ENCODE peak calls at places on chromosomes 1 and 21, in six cellular contexts. F is SK-N-SH, R is fibroblast of lung, B is GM23248, Z is K562, H is IMR-90. M is an unnamed sample.

GRCh38 chr1:242462867-242463266 is 61.6 kb downstream of the PLD5 start:
- DNase-seq in F (no peak), R (no peak), B (no peak), Z (no peak), H (no peak), M (no peak)

GRCh38 chr1:185337221-185337620 is 20.2 kb upstream of the IVNS1ABP start:
- DNase-seq in F (no peak), R (no peak), B (peak), Z (no peak), H (peak), M (no peak)

GRCh38 chr1:203117611-203118575 is 9.6 kb upstream of the ADORA1 start:
- DNase-seq in F (peak), R (peak), B (peak), Z (peak), H (peak), M (peak)

GRCh38 chr1:150507912-150508864 is at the start of gene ECM1:
- DNase-seq in F (no peak), R (peak), B (peak), Z (peak), H (peak), M (peak)

GRCh38 chr1:236673284-236673919 is 12.9 kb upstream of the ACTN2 start:
- DNase-seq in F (no peak), R (no peak), B (peak), Z (no peak), H (peak), M (no peak)

GRCh38 chr21:26513212-26513611 is 59.9 kb downstream of the CYYR1 start:
- DNase-seq in F (no peak), R (peak), B (peak), Z (no peak), H (no peak), M (peak)

GRCh38 chr1:163165119-163165518 is 37.6 kb downstream of the RGS5 start:
- DNase-seq in F (no peak), R (no peak), B (no peak), Z (no peak), H (no peak), M (no peak)

GRCh38 chr21:45957986-45958610 is 23.5 kb upstream of the COL6A1 start:
- DNase-seq in F (no peak), R (peak), B (peak), Z (no peak), H (peak), M (no peak)

GRCh38 chr21:18350216-18350615 is 53.4 kb downstream of the TMPRSS15 start:
- DNase-seq in F (no peak), R (peak), B (no peak), Z (no peak), H (no peak), M (no peak)

GRCh38 chr1:186078245-186078644 is 296.8 kb downstream of the TPR start:
- DNase-seq in F (no peak), R (no peak), B (peak), Z (no peak), H (no peak), M (peak)

GRCh38 chr1:94801919-94802546 is 18.1 kb upstream of the SLC44A3 start:
- DNase-seq in F (peak), R (peak), B (peak), Z (peak), H (peak), M (peak)

GRCh38 chr1:201634261-201634660 is 95.3 kb downstream of the NAV1 start:
- DNase-seq in F (no peak), R (peak), B (peak), Z (no peak), H (peak), M (no peak)

GRCh38 chr1:107536266-107536665 is 395.4 kb downstream of the NTNG1 start:
- DNase-seq in F (no peak), R (peak), B (peak), Z (no peak), H (no peak), M (peak)

GRCh38 chr1:51684776-51685175 is 67.9 kb downstream of the OSBPL9 start:
- DNase-seq in F (no peak), R (no peak), B (no peak), Z (no peak), H (no peak), M (no peak)

GRCh38 chr21:34129971-34130597 is 56.7 kb downstream of the MRPS6 start:
- DNase-seq in F (peak), R (peak), B (peak), Z (peak), H (peak), M (no peak)

GRCh38 chr1:35129080-35129479 is 49.9 kb downstream of the ZMYM1 start:
- DNase-seq in F (no peak), R (no peak), B (no peak), Z (no peak), H (no peak), M (no peak)

GRCh38 chr1:119884700-119885099 is 11.6 kb downstream of the ADAM30 start:
- DNase-seq in F (no peak), R (no peak), B (peak), Z (no peak), H (peak), M (no peak)

GRCh38 chr1:149849947-149850360 is 49.4 kb upstream of the BOLA1 start:
- DNase-seq in F (no peak), R (peak), B (peak), Z (peak), H (no peak), M (peak)

GRCh38 chr21:36076878-36077658 is 7.2 kb downstream of the CBR1 start:
- DNase-seq in F (no peak), R (no peak), B (no peak), Z (peak), H (no peak), M (no peak)

GRCh38 chr1:193418745-193419058 is 232.3 kb upstream of the B3GALT2 start:
- DNase-seq in F (no peak), R (no peak), B (no peak), Z (no peak), H (no peak), M (no peak)

GRCh38 chr1:215555531-215555930 is 11.6 kb upstream of the KCTD3 start:
- DNase-seq in F (no peak), R (no peak), B (no peak), Z (no peak), H (no peak), M (no peak)

GRCh38 chr21:42164818-42165217 is 54.1 kb upstream of the ABCG1 start:
- DNase-seq in F (no peak), R (no peak), B (no peak), Z (no peak), H (no peak), M (no peak)

GRCh38 chr1:16888806-16889178 is 7.0 kb upstream of the RNU1-2 start:
- DNase-seq in F (no peak), R (no peak), B (peak), Z (no peak), H (no peak), M (no peak)

GRCh38 chr1:195717651-195718050 is 890.6 kb downstream of the KCNT2 start:
- DNase-seq in F (peak), R (peak), B (peak), Z (no peak), H (peak), M (peak)

GRCh38 chr1:54798769-54799641 is 2.1 kb downstream of the TTC22 start:
- DNase-seq in F (no peak), R (no peak), B (peak), Z (no peak), H (peak), M (no peak)

GRCh38 chr1:235358899-235359298 is 8.3 kb upstream of the TBCE start:
- DNase-seq in F (no peak), R (no peak), B (no peak), Z (no peak), H (no peak), M (no peak)

GRCh38 chr1:51622455-51622913 is 5.6 kb downstream of the OSBPL9 start:
- DNase-seq in F (no peak), R (peak), B (peak), Z (peak), H (peak), M (peak)

GRCh38 chr1:162386292-162387225 is 5.0 kb downstream of the C1orf226 start:
- DNase-seq in F (no peak), R (no peak), B (no peak), Z (peak), H (no peak), M (no peak)

GRCh38 chr1:59570524-59570923 is 244.2 kb upstream of the HOOK1 start:
- DNase-seq in F (no peak), R (peak), B (no peak), Z (no peak), H (peak), M (peak)

GRCh38 chr1:64092851-64093371 is 110.5 kb upstream of the UBE2U start:
- DNase-seq in F (no peak), R (no peak), B (no peak), Z (no peak), H (no peak), M (no peak)

GRCh38 chr1:67058761-67059160 is 4.8 kb upstream of the SLC35D1 start:
- DNase-seq in F (no peak), R (peak), B (peak), Z (no peak), H (peak), M (peak)

GRCh38 chr1:234608720-234609527 is 1.1 kb downstream of the IRF2BP2 start:
- DNase-seq in F (no peak), R (peak), B (peak), Z (peak), H (no peak), M (peak)

GRCh38 chr21:20292280-20292679 is 705.9 kb upstream of the NCAM2 start:
- DNase-seq in F (no peak), R (no peak), B (no peak), Z (no peak), H (no peak), M (no peak)
- H3K4me2 ChIP-seq in F (no peak), R (no peak), B (no peak), Z (no peak), H (no peak), M (no peak)

GRCh38 chr1:246506785-246507639 is at the start of gene SMYD3:
- DNase-seq in F (peak), R (peak), B (peak), Z (peak), H (peak), M (peak)

GRCh38 chr1:246503341-246503740 is 3.7 kb downstream of the SMYD3 start:
- DNase-seq in F (no peak), R (peak), B (peak), Z (no peak), H (peak), M (peak)

GRCh38 chr1:246508897-246509688 is 2.0 kb upstream of the SMYD3 start:
- DNase-seq in F (no peak), R (no peak), B (no peak), Z (no peak), H (no peak), M (no peak)

GRCh38 chr1:246510147-246511030 is 3.3 kb upstream of the SMYD3 start:
- DNase-seq in F (no peak), R (no peak), B (no peak), Z (no peak), H (no peak), M (no peak)

DNA sequence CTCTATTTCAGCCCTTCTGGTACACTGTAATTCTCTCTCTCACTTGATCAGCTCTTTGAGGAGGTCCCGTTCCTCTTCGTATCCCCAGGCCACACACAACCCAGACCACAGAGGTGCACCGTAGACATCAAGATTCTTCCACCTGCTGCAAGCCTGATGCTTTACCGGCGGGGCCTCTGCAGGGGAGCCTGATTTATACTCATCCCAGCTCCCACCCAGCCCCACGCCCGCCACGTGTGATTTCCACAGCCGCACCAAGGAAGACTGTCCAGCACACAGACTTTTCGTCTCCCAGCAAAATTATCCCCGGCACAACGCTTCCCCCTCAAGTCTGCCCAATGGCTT is 667 bp downstream of the SMYD3 start:
- DNase-seq in F (peak), R (peak), B (no peak), Z (peak), H (no peak), M (peak)
- H3K27ac ChIP-seq in F (no peak), R (peak), B (no peak), Z (no peak), H (no peak), M (no peak)

GRCh38 chr1:204358145-204358544 is 1.6 kb downstream of the PLEKHA6 start:
- DNase-seq in F (peak), R (no peak), B (no peak), Z (no peak), H (no peak), M (no peak)

GRCh38 chr1:204359474-204360255 is at the start of gene PLEKHA6:
- DNase-seq in F (peak), R (peak), B (peak), Z (peak), H (peak), M (no peak)

GRCh38 chr1:204359131-204359473 is 627 bp downstream of the PLEKHA6 start:
- DNase-seq in F (no peak), R (no peak), B (no peak), Z (no peak), H (no peak), M (no peak)

GRCh38 chr1:204357551-204357950 is 2.2 kb downstream of the PLEKHA6 start:
- DNase-seq in F (peak), R (no peak), B (no peak), Z (peak), H (no peak), M (no peak)

DNA sequence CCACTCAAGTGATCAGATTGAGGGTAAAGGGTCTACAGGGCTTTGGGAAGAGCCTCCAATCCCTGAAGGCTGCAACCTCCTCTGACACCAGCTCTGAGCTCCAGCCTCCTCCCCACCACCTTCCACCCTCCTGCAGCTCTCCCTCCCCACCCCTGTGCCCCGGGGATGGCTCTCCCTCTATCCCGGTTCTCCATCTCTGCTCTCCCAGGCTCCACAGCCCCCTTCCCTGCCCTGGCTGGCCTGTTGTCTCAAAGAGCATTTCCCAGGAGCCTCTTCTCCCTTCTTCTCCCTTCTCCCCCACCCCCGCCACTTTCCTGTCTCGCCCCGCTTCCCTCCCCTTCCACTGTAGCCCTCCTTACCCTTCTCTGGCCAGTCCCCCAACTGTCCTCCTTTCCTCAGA is 1.1 kb downstream of the PLEKHA6 start:
- DNase-seq in F (peak), R (no peak), B (no peak), Z (no peak), H (no peak), M (no peak)
- H3K9ac ChIP-seq in F (no peak), R (no peak), B (no peak), Z (no peak), H (peak), M (no peak)

DNA sequence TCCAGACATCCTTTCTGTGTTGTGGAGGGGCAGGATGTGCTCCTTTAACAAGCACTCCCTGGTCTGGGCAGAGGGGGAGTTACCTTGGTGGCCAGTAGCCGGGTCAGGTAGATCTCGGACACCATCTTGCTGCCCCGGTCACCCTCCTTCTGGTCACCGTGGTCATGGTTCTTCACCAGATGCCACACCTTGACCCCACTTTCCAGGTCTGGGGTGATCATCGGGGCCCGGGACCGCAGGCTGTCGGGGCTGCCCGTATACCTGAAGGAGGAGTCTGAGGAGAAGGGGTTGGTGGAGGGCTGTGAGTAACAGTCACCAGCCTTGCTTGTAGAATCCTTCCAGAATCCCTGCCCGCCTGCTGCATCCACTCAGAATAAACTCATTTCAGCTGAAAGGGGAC is 122.3 kb upstream of the CD34 start:
- DNase-seq in F (no peak), R (no peak), B (no peak), Z (no peak), H (no peak), M (no peak)
- H3K4me2 ChIP-seq in F (no peak), R (no peak), B (no peak), Z (no peak), H (no peak), M (no peak)